ENCODE peak calls at places on chromosome 7, in six cellular contexts. J, R, H, G, X and Q are unnamed samples.
A peak's percentile ranks its signal among the peaks of the same experiment; 100 is the strongest.

GRCh38 chr7:123355576-123356195 is 155.9 kb upstream of the SLC13A1 start:
- DNase-seq in J (peak; percentile 10), R (no peak), H (no peak), G (no peak), X (no peak), Q (peak; percentile 42)

GRCh38 chr7:27095897-27096755 is at the start of gene HOXA1:
- DNase-seq in J (peak; percentile 86), R (peak; percentile 52), H (peak; percentile 80), G (no peak), X (peak; percentile 49), Q (peak; percentile 92)

GRCh38 chr7:132655071-132655761 is 78.9 kb upstream of the PLXNA4 start:
- DNase-seq in J (peak; percentile 13), R (no peak), H (peak; percentile 75), G (no peak), X (peak; percentile 33), Q (no peak)

GRCh38 chr7:106485919-106486318 is 175.0 kb downstream of the CCDC71L start:
- DNase-seq in J (no peak), R (no peak), H (no peak), G (no peak), X (no peak), Q (no peak)

GRCh38 chr7:18890134-18890533 is 227.3 kb downstream of the TWIST1 start:
- DNase-seq in J (no peak), R (no peak), H (no peak), G (no peak), X (no peak), Q (peak; percentile 47)

GRCh38 chr7:158025651-158026600 is 561.7 kb downstream of the PTPRN2 start:
- DNase-seq in J (no peak), R (no peak), H (no peak), G (no peak), X (no peak), Q (no peak)

GRCh38 chr7:37421820-37422219 is 26.8 kb downstream of the ELMO1 start:
- DNase-seq in J (no peak), R (no peak), H (no peak), G (no peak), X (no peak), Q (peak; percentile 24)

GRCh38 chr7:90595801-90596683 is at the start of gene CDK14:
- DNase-seq in J (peak; percentile 92), R (peak; percentile 90), H (peak; percentile 94), G (peak; percentile 45), X (peak; percentile 88), Q (peak; percentile 59)

GRCh38 chr7:128386415-128386925 is 23.3 kb downstream of the IMPDH1 start:
- DNase-seq in J (no peak), R (no peak), H (no peak), G (no peak), X (no peak), Q (no peak)

GRCh38 chr7:135690566-135690965 is 28.3 kb downstream of the STMP1 start:
- DNase-seq in J (no peak), R (no peak), H (no peak), G (no peak), X (no peak), Q (no peak)

GRCh38 chr7:24926623-24927539 is 53.1 kb downstream of the OSBPL3 start:
- DNase-seq in J (no peak), R (no peak), H (no peak), G (no peak), X (no peak), Q (no peak)

GRCh38 chr7:27145167-27145883 is 1.8 kb upstream of the HOXA5 start:
- DNase-seq in J (no peak), R (no peak), H (no peak), G (no peak), X (no peak), Q (peak; percentile 60)

GRCh38 chr7:33392143-33392542 is 262.8 kb downstream of the BBS9 start:
- DNase-seq in J (no peak), R (no peak), H (no peak), G (no peak), X (no peak), Q (no peak)

GRCh38 chr7:2629740-2630681 is 1.8 kb upstream of the TTYH3 start:
- DNase-seq in J (peak; percentile 79), R (no peak), H (no peak), G (no peak), X (no peak), Q (peak; percentile 39)

GRCh38 chr7:14717711-14718304 is 184.7 kb downstream of the DGKB start:
- DNase-seq in J (peak; percentile 41), R (no peak), H (no peak), G (no peak), X (no peak), Q (no peak)

GRCh38 chr7:86920154-86920553 is 139.3 kb downstream of the ELAPOR2 start:
- DNase-seq in J (no peak), R (no peak), H (no peak), G (no peak), X (no peak), Q (no peak)

GRCh38 chr7:86913709-86914108 is 145.7 kb downstream of the ELAPOR2 start:
- DNase-seq in J (no peak), R (no peak), H (no peak), G (no peak), X (no peak), Q (no peak)

GRCh38 chr7:86914468-86915054 is 144.9 kb downstream of the ELAPOR2 start:
- DNase-seq in J (peak; percentile 16), R (no peak), H (no peak), G (no peak), X (no peak), Q (no peak)

GRCh38 chr7:86918245-86918644 is 141.2 kb downstream of the ELAPOR2 start:
- DNase-seq in J (no peak), R (no peak), H (no peak), G (no peak), X (no peak), Q (no peak)

GRCh38 chr7:86916277-86916825 is 143.1 kb downstream of the ELAPOR2 start:
- DNase-seq in J (no peak), R (no peak), H (no peak), G (no peak), X (no peak), Q (no peak)
- H3K4me1 ChIP-seq in J (no peaks in the 10 kb centered on the region), R (no peaks in the 10 kb centered on the region), H (no peaks in the 10 kb centered on the region), G (no peaks in the 10 kb centered on the region), X (no peaks in the 10 kb centered on the region), Q (no peaks in the 10 kb centered on the region)

DNA sequence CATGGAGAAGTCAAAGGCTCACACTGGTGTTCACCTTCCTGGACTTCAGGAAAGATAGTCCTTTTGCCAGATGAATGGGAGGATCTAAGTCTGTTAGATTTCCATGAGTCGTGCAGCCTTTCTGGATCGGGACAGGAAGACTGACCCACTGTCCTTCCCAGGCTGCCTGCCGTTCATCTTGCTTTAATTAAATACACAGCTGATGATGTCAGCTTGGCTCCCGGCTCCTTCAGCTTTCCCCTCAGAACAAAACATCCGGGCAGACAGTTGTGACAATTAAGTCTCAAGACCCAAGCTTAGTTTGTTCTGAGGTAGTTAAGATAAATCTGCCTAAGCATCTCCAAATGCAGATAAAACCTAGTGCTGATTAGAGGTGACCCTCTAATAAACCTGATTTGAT is 58.6 kb downstream of the AUTS2 start:
- DNase-seq in J (no peak), R (no peak), H (peak; percentile 77), G (no peak), X (peak; percentile 62), Q (no peak)
- H3K27ac ChIP-seq in J (no peak overlapping the region), R (no peak overlapping the region), H (no peak overlapping the region), G (no peak overlapping the region), X (peak overlapping the region; percentile 60), Q (no peak overlapping the region)

GRCh38 chr7:55067748-55068147 is 48.9 kb downstream of the EGFR start:
- DNase-seq in J (no peak), R (no peak), H (peak; percentile 25), G (no peak), X (no peak), Q (no peak)

GRCh38 chr7:55065079-55065478 is 46.3 kb downstream of the EGFR start:
- DNase-seq in J (peak; percentile 83), R (peak; percentile 62), H (peak; percentile 59), G (no peak), X (no peak), Q (peak; percentile 89)

GRCh38 chr7:55065511-55066229 is 46.9 kb downstream of the EGFR start:
- DNase-seq in J (peak; percentile 69), R (no peak), H (peak; percentile 52), G (no peak), X (no peak), Q (peak; percentile 79)

GRCh38 chr7:55066479-55066878 is 47.7 kb downstream of the EGFR start:
- DNase-seq in J (no peak), R (no peak), H (no peak), G (no peak), X (no peak), Q (no peak)

DNA sequence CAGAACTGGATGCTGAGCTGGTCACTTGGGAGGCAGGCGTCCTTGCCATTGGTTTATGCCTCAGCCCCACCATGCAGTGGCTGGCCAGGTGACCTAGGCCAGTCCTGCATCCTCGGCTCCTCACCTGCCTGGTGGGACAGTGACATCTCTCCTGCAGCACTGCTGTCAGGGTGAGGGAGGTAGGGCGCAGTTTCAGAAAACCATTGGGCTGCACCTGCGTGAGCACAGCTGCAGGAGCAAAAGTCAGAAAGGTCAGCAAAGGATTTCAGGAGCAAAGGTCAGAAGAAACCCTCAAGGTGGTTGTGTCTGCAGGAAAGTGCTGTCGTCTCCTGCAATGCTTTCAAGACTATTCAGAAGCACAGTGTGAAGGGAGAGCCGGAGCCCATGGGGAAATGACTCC is 48.1 kb downstream of the EGFR start:
- DNase-seq in J (no peak), R (no peak), H (no peak), G (no peak), X (no peak), Q (no peak)
- H3K4me3 ChIP-seq in J (no peak overlapping the region), R (no peak overlapping the region), H (no peak overlapping the region), G (no peak overlapping the region), X (no peak overlapping the region), Q (no peak overlapping the region)

GRCh38 chr7:4185136-4185535 is 497.0 kb upstream of the FOXK1 start:
- DNase-seq in J (no peak), R (no peak), H (no peak), G (no peak), X (no peak), Q (no peak)

GRCh38 chr7:4188646-4189045 is 493.4 kb upstream of the FOXK1 start:
- DNase-seq in J (no peak), R (no peak), H (no peak), G (no peak), X (no peak), Q (no peak)

GRCh38 chr7:4185736-4186512 is 496.2 kb upstream of the FOXK1 start:
- DNase-seq in J (no peak), R (peak; percentile 59), H (no peak), G (no peak), X (no peak), Q (no peak)

GRCh38 chr7:4184653-4185052 is 497.4 kb upstream of the FOXK1 start:
- DNase-seq in J (no peak), R (no peak), H (no peak), G (no peak), X (no peak), Q (no peak)

GRCh38 chr7:4186513-4186780 is 495.6 kb upstream of the FOXK1 start:
- DNase-seq in J (no peak), R (no peak), H (no peak), G (no peak), X (no peak), Q (no peak)
- H3K4me1 ChIP-seq in J (no peaks in the 10 kb centered on the region), R (peaks cover 4% of the 10 kb centered on the region), H (no peaks in the 10 kb centered on the region), G (peaks cover 31% of the 10 kb centered on the region), X (peaks cover 3% of the 10 kb centered on the region), Q (no peaks in the 10 kb centered on the region)